ENCODE peak calls at places on chromosomes 16 and 17, in six cellular contexts. I is body of pancreas, P is GM12878, E is gastrocnemius medialis, N is stomach, Q is A549. T is an unnamed sample. For H3K4me1, the result is how much of the 10 kb centered on the place peaks cover.

GRCh38 chr17:48194097-48194550 is 86.6 kb downstream of the SNX11 start:
- DNase-seq in E (no peak), P (no peak), Q (peak), N (no peak), I (no peak), T (no peak)

GRCh38 chr16:81445143-81445922 is 725 bp downstream of the CMIP start:
- DNase-seq in N (peak), Q (no peak), I (peak), E (no peak), P (no peak), T (peak)

GRCh38 chr16:16143038-16143763 is 80.1 kb downstream of the ABCC6 start:
- DNase-seq in E (no peak), N (no peak), I (no peak), P (no peak), Q (peak), T (no peak)

GRCh38 chr17:72119963-72120877 is 600 bp upstream of the SOX9 start:
- DNase-seq in E (peak), I (peak), Q (no peak), N (peak), P (no peak), T (peak)

GRCh38 chr17:4165301-4166010 is 22.5 kb downstream of the CYB5D2 start:
- DNase-seq in P (no peak), I (no peak), E (no peak), N (no peak), Q (no peak), T (no peak)

GRCh38 chr16:34802396-34802795 is 1343.0 kb downstream of the TP53TG3F start:
- DNase-seq in P (no peak), E (no peak), I (no peak), Q (no peak), N (no peak), T (no peak)

GRCh38 chr16:84138824-84139627 is 6.0 kb downstream of the HSDL1 start:
- DNase-seq in N (peak), E (peak), P (peak), I (no peak), Q (no peak), T (no peak)

GRCh38 chr17:70739046-70739445 is 569.7 kb downstream of the KCNJ2 start:
- DNase-seq in Q (no peak), E (no peak), I (no peak), P (no peak), N (no peak), T (no peak)

GRCh38 chr17:4176803-4177472 is 33.9 kb downstream of the CYB5D2 start:
- DNase-seq in Q (no peak), N (no peak), E (no peak), I (no peak), P (no peak), T (no peak)

GRCh38 chr17:78571329-78571728 is 5.9 kb downstream of the DNAH17 start:
- DNase-seq in P (no peak), E (no peak), I (no peak), N (no peak), Q (no peak), T (no peak)

GRCh38 chr16:9297437-9298113 is 206.1 kb downstream of the HAPSTR1 start:
- DNase-seq in Q (peak), P (no peak), I (peak), N (peak), E (no peak), T (no peak)

DNA sequence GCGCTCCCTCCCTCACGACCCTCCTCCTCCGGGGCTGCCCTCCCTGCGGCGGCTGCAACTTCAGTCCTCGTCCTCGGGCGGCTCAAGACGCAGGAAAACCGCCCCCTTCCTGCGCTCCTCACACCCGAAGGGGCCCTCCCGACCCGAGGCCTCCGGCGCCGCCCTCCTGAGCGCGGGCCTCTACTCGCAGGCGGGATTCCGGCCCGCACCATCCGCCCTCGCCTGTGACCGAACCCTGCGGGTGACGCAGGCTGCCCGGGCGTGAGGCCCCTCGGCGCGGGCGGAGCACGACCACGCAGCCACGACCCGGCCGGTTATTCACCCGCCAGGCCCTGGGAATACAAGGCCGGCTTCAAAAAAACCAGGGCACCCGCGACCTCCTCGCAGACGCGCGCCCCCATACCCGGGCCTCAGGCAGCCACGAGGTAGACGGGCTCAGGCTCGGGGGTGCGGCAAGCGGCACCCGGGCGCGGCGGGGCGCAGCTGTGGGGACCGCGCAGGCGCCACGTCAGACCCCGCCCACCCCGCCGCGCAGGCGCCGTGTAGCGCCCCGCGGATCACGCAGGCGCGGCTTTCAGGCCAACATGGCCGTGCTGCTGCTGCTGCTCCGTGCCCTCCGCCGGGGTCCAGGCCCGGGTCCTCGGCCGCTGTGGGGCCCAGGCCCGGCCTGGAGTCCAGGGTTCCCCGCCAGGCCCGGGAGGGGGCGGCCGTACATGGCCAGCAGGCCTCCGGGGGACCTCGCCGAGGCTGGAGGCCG is at the start of gene SPG7:
- DNase-seq in Q (peak), I (peak), P (peak), N (peak), E (peak), T (peak)
- TF ChIP-seq POLR2A in Q (peak), I (peak), P (peak), N (peak), E (peak), T (peak)

GRCh38 chr17:64048805-64049204 is 28.4 kb upstream of the ICAM2 start:
- DNase-seq in P (no peak), Q (no peak), E (no peak), I (no peak), N (no peak), T (no peak)

GRCh38 chr17:64054304-64054703 is 33.9 kb upstream of the ICAM2 start:
- DNase-seq in E (no peak), N (no peak), Q (no peak), P (no peak), I (no peak), T (no peak)

GRCh38 chr17:64053101-64053500 is 32.7 kb upstream of the ICAM2 start:
- DNase-seq in P (no peak), E (no peak), N (no peak), I (no peak), Q (no peak), T (no peak)

GRCh38 chr17:64055183-64056142 is 35.0 kb upstream of the ICAM2 start:
- DNase-seq in Q (no peak), E (no peak), I (peak), N (no peak), P (no peak), T (no peak)

DNA sequence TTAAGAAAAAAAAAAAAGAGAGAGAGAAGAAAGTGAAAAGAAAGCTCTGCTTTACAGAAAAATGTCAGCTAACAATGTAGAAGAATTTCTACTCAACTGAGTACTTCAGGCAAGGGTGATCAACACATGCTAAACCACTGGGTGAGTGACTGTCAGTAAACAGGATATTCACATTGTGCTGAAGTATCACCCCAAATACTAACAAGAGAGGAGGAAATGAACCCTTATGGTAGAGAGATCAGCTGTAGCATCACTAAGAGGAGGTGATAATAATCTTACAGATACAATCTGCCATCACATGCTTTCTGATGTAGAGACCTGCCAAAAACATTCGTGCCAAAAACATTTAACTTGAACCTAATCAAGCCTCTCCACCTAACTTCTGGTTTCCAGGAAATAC is 30.7 kb upstream of the ICAM2 start:
- DNase-seq in P (no peak), I (no peak), E (no peak), Q (no peak), N (no peak), T (no peak)
- H3K4me1 ChIP-seq in P (under half), I (under half), E (under half), Q (under half), N (under half), T (under half)

DNA sequence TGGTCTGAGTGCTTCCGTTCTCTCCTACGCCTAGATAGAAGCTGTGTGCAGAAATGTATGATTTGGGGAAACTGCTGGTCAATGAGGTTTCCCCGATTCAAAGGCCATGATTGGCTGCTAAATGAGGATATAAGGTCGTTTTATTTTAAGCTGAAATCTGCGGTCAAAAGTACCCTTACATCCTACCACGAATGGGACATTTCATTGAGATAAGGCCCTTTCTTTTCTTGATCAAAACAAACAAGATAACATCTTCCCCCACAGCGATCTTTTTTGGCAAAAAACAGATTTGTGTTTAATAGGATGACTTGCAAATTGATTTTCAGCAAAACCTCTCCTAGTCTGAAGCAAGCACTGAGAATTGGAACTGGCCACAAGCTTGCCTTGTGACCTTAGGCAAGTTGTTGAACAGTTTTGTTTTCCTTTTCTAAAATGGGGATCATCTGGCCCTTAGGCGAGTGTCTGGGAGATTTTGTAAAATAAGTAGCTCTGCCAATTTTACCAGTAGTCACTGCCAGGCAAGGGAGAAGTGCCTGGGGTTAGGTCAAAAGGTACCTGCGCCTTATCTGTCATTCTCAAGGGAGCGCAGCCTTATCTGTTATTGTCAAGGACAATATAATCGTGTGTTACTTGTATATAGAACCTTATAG is 635 bp downstream of the SCPEP1 start:
- DNase-seq in E (no peak), Q (no peak), I (no peak), P (no peak), N (no peak), T (no peak)
- H3K4me3 ChIP-seq in E (peak), Q (peak), I (peak), P (peak), N (peak), T (peak)

GRCh38 chr17:41812176-41813038 is at the start of gene FKBP10:
- DNase-seq in N (peak), E (peak), Q (peak), P (no peak), I (peak), T (peak)

GRCh38 chr17:41813039-41813680 is 356 bp downstream of the FKBP10 start:
- DNase-seq in N (no peak), P (no peak), I (no peak), Q (no peak), E (no peak), T (no peak)

GRCh38 chr17:41810659-41811548 is 845 bp downstream of the P3H4 start:
- DNase-seq in P (no peak), E (no peak), N (peak), Q (no peak), I (peak), T (peak)

GRCh38 chr17:41813699-41814124 is 908 bp downstream of the FKBP10 start:
- DNase-seq in Q (no peak), I (no peak), N (no peak), P (no peak), E (no peak), T (no peak)

DNA sequence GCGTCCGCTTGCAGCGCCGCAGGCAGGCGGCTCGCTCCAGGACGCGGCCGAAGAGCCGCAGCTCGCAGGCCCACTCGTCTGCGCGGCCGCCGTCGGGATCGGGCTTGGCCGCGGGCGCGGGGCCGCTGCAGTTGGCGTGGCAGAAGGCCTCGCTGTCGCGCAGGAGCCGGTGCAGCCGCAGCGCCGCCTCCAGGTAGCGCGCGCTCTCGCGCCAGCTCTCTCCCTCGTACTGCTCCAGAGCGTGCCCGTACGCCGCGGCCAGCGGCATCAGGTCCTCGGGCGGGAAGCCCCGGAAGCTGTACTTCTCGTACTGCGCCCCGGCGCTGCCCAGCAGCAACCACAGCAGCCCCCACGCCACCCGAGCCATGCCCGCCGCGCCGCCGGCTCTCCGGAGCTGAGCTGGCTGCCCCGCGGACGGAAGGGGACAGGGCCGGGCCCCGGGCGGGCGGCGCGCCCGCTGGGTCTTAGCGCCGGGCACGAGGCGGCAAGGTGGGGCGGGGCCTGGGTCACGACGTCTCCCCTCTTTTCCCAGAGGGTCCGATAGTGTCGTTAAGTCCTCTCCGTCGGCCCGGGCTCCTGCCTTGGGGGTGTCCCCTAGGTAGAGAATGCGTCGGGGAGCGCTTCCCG is at the start of gene P3H4:
- DNase-seq in E (peak), Q (peak), N (peak), P (no peak), I (peak), T (peak)
- TF ChIP-seq POLR2A in E (no peak), Q (peak), N (no peak), P (no peak), I (peak), T (peak)

GRCh38 chr17:27571563-27572129 is 59.3 kb upstream of the LGALS9 start:
- DNase-seq in N (no peak), P (no peak), E (peak), I (no peak), Q (no peak), T (no peak)

GRCh38 chr17:27570578-27570914 is 60.4 kb upstream of the LGALS9 start:
- DNase-seq in I (no peak), Q (no peak), N (no peak), E (no peak), P (no peak), T (no peak)

GRCh38 chr17:27568811-27569210 is 62.2 kb upstream of the LGALS9 start:
- DNase-seq in N (no peak), I (no peak), P (no peak), E (no peak), Q (no peak), T (no peak)

GRCh38 chr17:27569257-27569722 is 61.7 kb upstream of the LGALS9 start:
- DNase-seq in N (no peak), Q (peak), I (peak), P (no peak), E (no peak), T (no peak)

GRCh38 chr17:27569884-27570577 is 61.0 kb upstream of the LGALS9 start:
- DNase-seq in Q (no peak), E (no peak), N (no peak), P (no peak), I (no peak), T (peak)
- H3K4me1 ChIP-seq in Q (half or more), E (half or more), N (under half), P (under half), I (half or more), T (under half)

GRCh38 chr17:81568416-81568815 is 16.3 kb upstream of the FAAP100 start:
- DNase-seq in Q (no peak), I (no peak), P (no peak), E (no peak), N (no peak), T (no peak)

GRCh38 chr17:81565231-81565630 is 13.1 kb upstream of the FAAP100 start:
- DNase-seq in Q (no peak), P (no peak), E (no peak), N (no peak), I (no peak), T (no peak)

GRCh38 chr17:81564778-81565177 is 12.6 kb upstream of the FAAP100 start:
- DNase-seq in Q (no peak), P (no peak), I (no peak), N (no peak), E (no peak), T (no peak)

GRCh38 chr17:81566461-81567126 is 14.4 kb upstream of the FAAP100 start:
- DNase-seq in P (no peak), I (peak), Q (peak), N (peak), E (peak), T (peak)

GRCh38 chr17:81567191-81567590 is 15.0 kb upstream of the FAAP100 start:
- DNase-seq in P (no peak), N (no peak), Q (no peak), E (no peak), I (no peak), T (no peak)
- H3K4me3 ChIP-seq in P (no peak), N (peak), Q (peak), E (no peak), I (no peak), T (no peak)

DNA sequence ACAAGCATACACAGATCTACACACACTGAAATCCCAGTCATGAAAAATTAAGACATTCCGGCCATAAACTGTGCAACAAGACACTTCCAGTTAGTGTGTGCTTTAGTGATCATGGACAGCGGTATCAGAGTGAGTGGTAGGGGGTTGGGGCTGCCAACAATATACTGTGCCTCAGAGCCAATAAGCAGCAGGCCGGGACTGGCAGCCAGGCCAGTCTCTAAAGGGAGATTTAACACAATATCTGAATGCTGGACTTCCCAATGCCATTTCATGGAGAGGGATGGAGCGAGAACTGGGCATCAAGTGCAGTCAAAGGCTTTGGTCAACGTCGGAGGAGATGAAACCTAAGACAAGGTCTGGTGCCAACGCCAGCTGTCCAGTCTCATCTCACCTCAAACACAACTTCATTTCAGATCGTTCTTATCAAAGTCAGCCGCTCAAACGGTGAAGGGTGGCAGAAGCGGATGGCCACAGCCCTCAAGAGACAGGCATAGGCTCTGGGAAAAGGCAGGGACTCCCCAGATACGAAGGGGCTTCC is 983 bp downstream of the USP32 start:
- DNase-seq in P (no peak), N (peak), I (peak), Q (peak), E (peak), T (peak)
- TF ChIP-seq POLR2A in P (no peak), N (no peak), I (no peak), Q (no peak), E (peak), T (no peak)

DNA sequence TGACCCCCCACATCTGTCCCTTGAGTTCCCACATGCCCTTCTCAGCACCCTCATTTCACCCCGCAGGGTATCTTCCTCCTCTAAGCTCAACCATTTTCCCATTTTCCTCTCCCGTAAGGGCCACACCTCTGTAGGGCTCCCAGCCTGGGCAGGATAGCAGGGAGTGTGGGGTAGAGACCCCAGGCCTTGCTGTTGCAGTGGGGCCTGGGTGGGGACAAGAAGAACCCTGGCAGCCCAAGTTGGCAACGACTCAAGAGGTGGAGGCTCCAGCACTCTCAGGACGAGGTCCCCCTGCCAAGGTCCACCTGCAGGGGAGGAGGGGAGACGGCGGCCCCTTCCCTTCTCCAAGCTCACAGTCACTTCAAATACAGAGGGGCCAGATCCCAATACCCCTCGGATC is 2.0 kb upstream of the TMEM92 start:
- DNase-seq in E (no peak), P (no peak), Q (no peak), I (no peak), N (no peak), T (peak)
- H3K4me1 ChIP-seq in E (under half), P (under half), Q (half or more), I (under half), N (half or more), T (under half)

T was measured in transverse colon.